ENCODE peak calls at places on chromosomes 3 and 15, in six cellular contexts. One of them, this sample, is unnamed.

GRCh38 chr3:33060609-33061337 is 36.2 kb downstream of the GLB1 start:
- DNase-seq in upper lobe of right lung: no peak
- DNase-seq in H9: no peak
- DNase-seq in neural crest cell: no peak
- DNase-seq in cardiac fibroblast: no peak
- DNase-seq in B cell: no peak
- DNase-seq in this sample: no peak

GRCh38 chr15:69060744-69061143 is 46.2 kb downstream of the NOX5 start:
- DNase-seq in upper lobe of right lung: no peak
- DNase-seq in H9: no peak
- DNase-seq in neural crest cell: no peak
- DNase-seq in cardiac fibroblast: no peak
- DNase-seq in B cell: peak; percentile 38
- DNase-seq in this sample: no peak

GRCh38 chr15:90558182-90558581 is 28.5 kb downstream of the CRTC3 start:
- DNase-seq in upper lobe of right lung: no peak
- DNase-seq in H9: no peak
- DNase-seq in neural crest cell: no peak
- DNase-seq in cardiac fibroblast: no peak
- DNase-seq in B cell: no peak
- DNase-seq in this sample: no peak

GRCh38 chr15:29596266-29596665 is 226.0 kb downstream of the TJP1 start:
- DNase-seq in upper lobe of right lung: no peak
- DNase-seq in H9: no peak
- DNase-seq in neural crest cell: no peak
- DNase-seq in cardiac fibroblast: peak; percentile 64
- DNase-seq in B cell: no peak
- DNase-seq in this sample: no peak

GRCh38 chr15:74529911-74530310 is 11.1 kb upstream of the ARID3B start:
- DNase-seq in upper lobe of right lung: no peak
- DNase-seq in H9: no peak
- DNase-seq in neural crest cell: no peak
- DNase-seq in cardiac fibroblast: peak; percentile 96
- DNase-seq in B cell: no peak
- DNase-seq in this sample: no peak

GRCh38 chr3:187263270-187263669 is 28.3 kb downstream of the MASP1 start:
- DNase-seq in upper lobe of right lung: no peak
- DNase-seq in H9: no peak
- DNase-seq in neural crest cell: no peak
- DNase-seq in cardiac fibroblast: peak; percentile 23
- DNase-seq in B cell: no peak
- DNase-seq in this sample: no peak

GRCh38 chr15:75654201-75654907 is 6.6 kb downstream of the SNX33 start:
- DNase-seq in upper lobe of right lung: no peak
- DNase-seq in H9: no peak
- DNase-seq in neural crest cell: no peak
- DNase-seq in cardiac fibroblast: no peak
- DNase-seq in B cell: no peak
- DNase-seq in this sample: no peak

GRCh38 chr3:140375002-140375401 is 302.9 kb upstream of the TRIM42 start:
- DNase-seq in upper lobe of right lung: no peak
- DNase-seq in H9: no peak
- DNase-seq in neural crest cell: no peak
- DNase-seq in cardiac fibroblast: no peak
- DNase-seq in B cell: no peak
- DNase-seq in this sample: no peak

GRCh38 chr3:23834082-23834870 is 28.5 kb downstream of the UBE2E1 start:
- DNase-seq in upper lobe of right lung: no peak
- DNase-seq in H9: no peak
- DNase-seq in neural crest cell: no peak
- DNase-seq in cardiac fibroblast: peak; percentile 36
- DNase-seq in B cell: no peak
- DNase-seq in this sample: no peak
- TF ChIP-seq CTCF in upper lobe of right lung: peak; percentile 17
- TF ChIP-seq CTCF in H9: peak; percentile 42
- TF ChIP-seq CTCF in neural crest cell: peak; percentile 23
- TF ChIP-seq CTCF in cardiac fibroblast: peak; percentile 12
- TF ChIP-seq CTCF in B cell: peak; percentile 28
- TF ChIP-seq CTCF in this sample: peak; percentile 39

DNA sequence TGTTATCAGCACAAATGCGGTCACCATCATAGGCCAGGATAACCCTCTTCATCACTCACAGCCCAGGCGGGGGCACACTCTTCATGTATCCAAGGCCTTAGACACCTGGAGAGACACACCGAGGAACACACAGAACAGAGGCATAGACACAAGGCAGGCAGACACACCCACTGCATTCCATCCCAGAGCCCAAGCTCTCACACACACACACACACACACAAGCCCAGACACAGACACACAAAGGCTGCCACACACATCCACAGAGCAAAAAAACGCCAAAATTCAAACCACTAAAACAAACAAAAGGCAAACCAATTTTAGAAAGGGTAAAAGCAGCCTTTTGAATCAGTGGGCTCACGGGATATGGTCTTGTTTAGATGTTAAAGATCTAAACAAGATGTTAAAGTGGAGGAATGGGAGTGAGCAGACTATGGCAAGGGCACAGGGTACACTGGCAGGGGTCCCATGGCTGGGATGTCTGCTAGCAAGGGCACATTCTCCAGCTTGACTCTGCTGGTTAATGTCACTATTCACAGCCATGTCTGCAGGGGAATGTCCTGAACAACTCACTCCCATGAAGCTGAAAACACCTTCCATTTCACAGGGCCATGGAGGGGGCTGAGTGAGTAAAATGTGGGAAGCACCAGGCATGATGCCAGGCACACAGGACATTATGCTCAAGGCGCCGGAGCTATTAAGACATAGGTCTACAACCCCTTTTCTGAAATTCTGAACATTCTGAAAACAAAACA is 14.9 kb upstream of the CRABP1 start:
- DNase-seq in upper lobe of right lung: no peak
- DNase-seq in H9: no peak
- DNase-seq in neural crest cell: no peak
- DNase-seq in cardiac fibroblast: peak; percentile 35
- DNase-seq in B cell: no peak
- DNase-seq in this sample: no peak
- TF ChIP-seq CTCF in upper lobe of right lung: no peak
- TF ChIP-seq CTCF in H9: no peak
- TF ChIP-seq CTCF in neural crest cell: no peak
- TF ChIP-seq CTCF in cardiac fibroblast: no peak
- TF ChIP-seq CTCF in B cell: no peak
- TF ChIP-seq CTCF in this sample: no peak

GRCh38 chr3:119543147-119543546 is 16.3 kb downstream of the CD80 start:
- DNase-seq in upper lobe of right lung: no peak
- DNase-seq in H9: no peak
- DNase-seq in neural crest cell: no peak
- DNase-seq in cardiac fibroblast: no peak
- DNase-seq in B cell: no peak
- DNase-seq in this sample: no peak
- TF ChIP-seq CTCF in upper lobe of right lung: no peak
- TF ChIP-seq CTCF in H9: no peak
- TF ChIP-seq CTCF in neural crest cell: peak; percentile 31
- TF ChIP-seq CTCF in cardiac fibroblast: peak; percentile 0
- TF ChIP-seq CTCF in B cell: no peak
- TF ChIP-seq CTCF in this sample: no peak

DNA sequence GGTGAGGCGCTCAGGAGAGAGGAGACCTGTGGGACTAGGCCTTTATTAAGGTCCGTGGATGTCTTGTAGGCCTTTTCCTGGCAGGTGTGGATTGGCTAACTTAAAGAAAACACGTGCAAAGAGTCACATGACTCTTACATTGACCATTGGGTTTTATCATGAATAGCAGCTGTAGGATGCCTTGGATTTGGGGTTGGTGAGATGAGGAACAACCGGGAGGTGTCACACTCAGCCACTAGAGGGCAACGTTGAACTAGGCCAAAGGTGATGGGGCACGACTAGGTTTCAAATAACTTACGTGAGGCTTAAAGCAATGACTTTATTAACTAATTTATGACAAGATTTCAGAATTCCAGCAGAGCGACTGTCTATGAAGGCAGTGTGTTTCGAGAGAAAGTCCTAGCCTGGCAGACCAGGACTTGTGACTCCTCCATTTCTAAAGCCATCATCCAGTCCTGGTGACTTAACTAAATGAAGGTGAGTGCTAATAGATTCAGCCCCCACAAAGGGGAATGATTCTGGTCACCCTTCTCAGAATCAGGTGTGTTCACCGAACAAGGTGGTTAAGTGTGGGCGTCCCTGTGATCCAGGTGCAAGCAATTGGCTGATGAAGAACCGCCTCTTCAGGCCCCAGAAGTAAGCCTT is 345.6 kb downstream of the MCTP2 start:
- DNase-seq in upper lobe of right lung: no peak
- DNase-seq in H9: peak; percentile 67
- DNase-seq in neural crest cell: peak; percentile 12
- DNase-seq in cardiac fibroblast: peak; percentile 4
- DNase-seq in B cell: no peak
- DNase-seq in this sample: peak; percentile 48
- TF ChIP-seq CTCF in upper lobe of right lung: peak; percentile 67
- TF ChIP-seq CTCF in H9: peak; percentile 89
- TF ChIP-seq CTCF in neural crest cell: peak; percentile 66
- TF ChIP-seq CTCF in cardiac fibroblast: peak; percentile 35
- TF ChIP-seq CTCF in B cell: peak; percentile 63
- TF ChIP-seq CTCF in this sample: peak; percentile 30